ENCODE peak calls at places on chromosomes 13 and 19, in nine cellular contexts. O, J, I, Q, X, K, A, U and R are unnamed samples.
A peak's percentile ranks its signal among the peaks of the same experiment; 100 is the strongest.

GRCh38 chr19:14471436-14472187 is 3.5 kb downstream of the PTGER1 start:
- DNase-seq in O (no peak), J (no peak), I (no peak), Q (no peak), X (no peak), K (no peak), A (no peak), U (no peak), R (no peak)

GRCh38 chr13:27034678-27035111 is 136.9 kb downstream of the USP12 start:
- DNase-seq in O (no peak), J (no peak), I (no peak), Q (no peak), X (no peak), K (peak; percentile 63), A (no peak), U (no peak), R (no peak)

GRCh38 chr19:31110331-31110730 is 238.9 kb downstream of the TSHZ3 start:
- DNase-seq in O (no peak), J (no peak), I (peak; percentile 29), Q (no peak), X (peak; percentile 65), K (peak; percentile 34), A (peak; percentile 71), U (no peak), R (no peak)

GRCh38 chr19:44576843-44577565 is 36.4 kb upstream of the IGSF23 start:
- DNase-seq in O (no peak), J (peak; percentile 63), I (no peak), Q (no peak), X (peak; percentile 37), K (peak; percentile 84), A (peak; percentile 37), U (peak; percentile 17), R (no peak)

GRCh38 chr13:64255988-64256387 is 2840.3 kb upstream of the PCDH20 start:
- DNase-seq in O (no peak), J (no peak), I (no peak), Q (no peak), X (no peak), K (no peak), A (no peak), U (no peak), R (no peak)

GRCh38 chr19:12567951-12568350 is 16.7 kb upstream of the ZNF564 start:
- DNase-seq in O (no peak), J (no peak), I (no peak), Q (no peak), X (no peak), K (no peak), A (peak; percentile 11), U (no peak), R (no peak)

GRCh38 chr19:47275866-47276461 is 1.3 kb downstream of the INAFM1 start:
- DNase-seq in O (no peak), J (no peak), I (no peak), Q (no peak), X (peak; percentile 64), K (no peak), A (peak; percentile 38), U (no peak), R (no peak)

GRCh38 chr13:44795176-44795575 is 194.1 kb downstream of the NUFIP1 start:
- DNase-seq in O (no peak), J (no peak), I (no peak), Q (no peak), X (no peak), K (no peak), A (peak; percentile 37), U (no peak), R (no peak)

GRCh38 chr19:47713046-47714021 is at the start of gene EHD2:
- DNase-seq in O (no peak), J (peak; percentile 76), I (peak; percentile 68), Q (no peak), X (peak; percentile 89), K (peak; percentile 78), A (peak; percentile 51), U (peak; percentile 58), R (peak; percentile 75)

GRCh38 chr19:34149873-34150272 is 22.4 kb upstream of the LSM14A start:
- DNase-seq in O (no peak), J (no peak), I (no peak), Q (no peak), X (no peak), K (no peak), A (no peak), U (no peak), R (no peak)

GRCh38 chr13:73275163-73275562 is 216.4 kb downstream of the KLF5 start:
- DNase-seq in O (no peak), J (no peak), I (no peak), Q (no peak), X (no peak), K (peak; percentile 33), A (no peak), U (no peak), R (no peak)

GRCh38 chr13:51244637-51245405 is 22.6 kb downstream of the FAM124A start:
- DNase-seq in O (no peak), J (no peak), I (no peak), Q (no peak), X (no peak), K (peak; percentile 71), A (no peak), U (no peak), R (no peak)